ENCODE peak calls at places on chromosomes 12 and 14, in nine cellular contexts. P, E, F, D, R, O, Y, S and G are unnamed samples.

GRCh38 chr14:30854492-30854891 is 19.9 kb upstream of the COCH start:
- DNase-seq in D (no peak), R (no peak), F (no peak), S (no peak), P (no peak), O (no peak), Y (no peak), E (no peak), G (no peak)

GRCh38 chr14:68795602-68796417 is 2.9 kb upstream of the ZFP36L1 start:
- DNase-seq in E (no peak), R (peak; percentile 86), F (peak; percentile 82), S (peak; percentile 69), P (peak; percentile 76), O (no peak), D (peak; percentile 90), Y (peak; percentile 72), G (no peak)

GRCh38 chr14:88198441-88198840 is 124.6 kb downstream of the KCNK10 start:
- DNase-seq in E (no peak), Y (no peak), R (no peak), F (no peak), D (no peak), O (no peak), S (no peak), P (no peak), G (no peak)

GRCh38 chr12:69910739-69911138 is 85.7 kb downstream of the MYRFL start:
- DNase-seq in E (no peak), R (no peak), S (no peak), F (no peak), D (no peak), Y (no peak), P (no peak), O (no peak), G (no peak)

GRCh38 chr14:68442828-68443460 is 349.9 kb downstream of the ZFP36L1 start:
- DNase-seq in S (no peak), Y (no peak), O (peak; percentile 88), D (no peak), P (no peak), F (peak; percentile 57), R (peak; percentile 62), E (no peak), G (no peak)

GRCh38 chr14:98728024-98728423 is 544.0 kb downstream of the BCL11B start:
- DNase-seq in O (no peak), F (no peak), E (no peak), R (no peak), Y (no peak), P (no peak), S (no peak), D (no peak), G (no peak)

GRCh38 chr14:73026243-73026844 is 562 bp downstream of the ZFYVE1 start:
- DNase-seq in E (peak; percentile 4), Y (no peak), R (no peak), F (no peak), P (no peak), O (no peak), D (no peak), S (no peak), G (no peak)

GRCh38 chr12:17456486-17456885 is 633.5 kb downstream of the RERGL start:
- DNase-seq in S (no peak), O (no peak), P (no peak), D (no peak), F (no peak), Y (no peak), E (no peak), R (no peak), G (no peak)

GRCh38 chr12:92544321-92544720 is 158.5 kb upstream of the PLEKHG7 start:
- DNase-seq in S (no peak), R (no peak), F (no peak), P (no peak), O (no peak), D (no peak), E (no peak), Y (no peak), G (no peak)

GRCh38 chr14:92863281-92863680 is 59.7 kb upstream of the CHGA start:
- DNase-seq in F (no peak), R (no peak), O (no peak), D (peak; percentile 46), S (no peak), P (no peak), E (no peak), Y (no peak), G (no peak)

GRCh38 chr12:96473394-96474093 is 15.8 kb upstream of the CFAP54 start:
- DNase-seq in P (no peak), O (no peak), F (no peak), E (no peak), R (peak; percentile 32), D (no peak), Y (no peak), S (no peak), G (no peak)

GRCh38 chr12:96466939-96467751 is 22.2 kb upstream of the CFAP54 start:
- DNase-seq in F (no peak), R (peak; percentile 51), E (no peak), D (no peak), O (no peak), Y (no peak), S (no peak), P (no peak), G (no peak)

GRCh38 chr12:96472384-96472783 is 17.0 kb upstream of the CFAP54 start:
- DNase-seq in F (no peak), O (no peak), E (no peak), R (peak; percentile 75), P (no peak), S (no peak), D (no peak), Y (no peak), G (no peak)

GRCh38 chr12:96474206-96474605 is 15.2 kb upstream of the CFAP54 start:
- DNase-seq in E (no peak), D (no peak), P (no peak), R (no peak), F (no peak), O (no peak), S (no peak), Y (no peak), G (no peak)

GRCh38 chr12:96471368-96472040 is 17.9 kb upstream of the CFAP54 start:
- DNase-seq in P (no peak), O (no peak), S (no peak), Y (no peak), E (no peak), D (no peak), F (no peak), R (peak; percentile 85), G (no peak)
- TF ChIP-seq CTCF in P (no peak), O (no peak), S (no peak), Y (no peak), E (no peak), D (no peak), F (no peak), R (no peak), G (no peak)

GRCh38 chr12:46898152-46898931 is 72.5 kb upstream of the SLC38A4 start:
- DNase-seq in S (no peak), D (no peak), E (no peak), F (no peak), P (no peak), R (no peak), Y (no peak), O (no peak), G (no peak)
- TF ChIP-seq CTCF in S (no peak), D (no peak), E (no peak), F (no peak), P (no peak), R (no peak), Y (no peak), O (no peak), G (no peak)

DNA sequence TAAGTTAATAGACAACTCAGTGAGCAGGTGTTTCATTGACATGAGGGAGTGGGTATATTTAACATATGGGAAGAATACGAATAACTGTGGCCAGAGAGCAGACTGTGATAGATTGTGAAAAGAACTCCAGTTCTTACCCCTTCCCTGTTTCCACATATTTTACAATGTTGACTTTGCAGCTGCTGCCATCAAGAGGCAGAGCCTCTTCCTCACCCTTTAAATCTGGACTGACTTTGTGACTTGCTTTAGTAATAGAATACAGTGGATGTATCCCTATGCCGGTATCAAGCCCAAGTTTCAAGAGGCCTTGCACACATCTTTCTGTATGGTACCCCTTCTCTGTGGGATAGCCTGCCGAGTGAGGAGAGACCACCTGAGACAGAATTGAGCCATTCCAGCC is 356.7 kb downstream of the ETNK1 start:
- DNase-seq in R (peak; percentile 72), E (no peak), O (no peak), D (no peak), F (no peak), S (no peak), Y (no peak), P (no peak), G (no peak)
- TF ChIP-seq CTCF in R (no peak), E (no peak), O (peak; percentile 20), D (no peak), F (no peak), S (no peak), Y (no peak), P (no peak), G (no peak)

DNA sequence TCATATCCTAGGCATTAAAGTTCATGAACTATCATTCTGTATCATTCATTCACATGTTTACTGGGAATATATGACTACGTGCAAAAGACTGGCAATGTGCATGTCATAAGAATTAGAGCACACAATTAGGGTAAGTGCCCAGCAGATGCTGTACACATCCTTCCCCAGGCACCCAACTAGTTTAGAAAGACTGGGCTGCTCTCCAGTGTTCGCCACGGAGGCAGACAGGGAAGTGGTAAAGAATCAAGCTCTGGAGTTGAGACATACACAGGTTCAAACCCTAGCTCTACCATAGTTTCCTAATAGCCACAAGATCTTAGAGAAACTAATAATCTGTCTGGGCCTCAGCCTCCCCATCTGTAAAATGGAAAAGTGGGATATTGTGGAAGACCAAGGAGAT is 6.8 kb downstream of the TMCC3 start:
- DNase-seq in Y (no peak), D (no peak), R (peak; percentile 26), E (no peak), P (no peak), F (no peak), S (no peak), O (no peak), G (no peak)
- TF ChIP-seq CTCF in Y (no peak), D (no peak), R (no peak), E (no peak), P (no peak), F (no peak), S (no peak), O (no peak), G (no peak)

GRCh38 chr12:62335801-62336200 is 75.6 kb downstream of the USP15 start:
- DNase-seq in D (no peak), Y (no peak), F (no peak), O (no peak), S (no peak), P (no peak), R (no peak), E (no peak), G (no peak)
- TF ChIP-seq CTCF in D (no peak), Y (no peak), F (no peak), O (no peak), S (no peak), P (no peak), R (no peak), E (no peak), G (no peak)

GRCh38 chr12:124979568-124979967 is 9.4 kb downstream of the DHX37 start:
- DNase-seq in Y (peak; percentile 46), R (peak; percentile 8), E (no peak), D (no peak), P (no peak), O (no peak), F (no peak), S (no peak), G (no peak)
- TF ChIP-seq CTCF in Y (no peak), R (no peak), E (no peak), D (peak; percentile 17), P (no peak), O (no peak), F (no peak), S (no peak), G (no peak)